ENCODE peak calls at places on chromosomes 3 and 15, in seven cellular contexts. One of them, this sample, is unnamed.

GRCh38 chr15:59396211-59396610 is 23.5 kb upstream of the MYO1E start:
- DNase-seq in CD8-positive, alpha-beta T cell: no peak
- DNase-seq in AG10803: no peak
- DNase-seq in GM23248: no peak
- DNase-seq in fibroblast of the aortic adventitia: no peak
- DNase-seq in BE2C: no peak
- DNase-seq in H7: no peak
- DNase-seq in this sample: no peak

GRCh38 chr3:195250473-195251251 is 20.3 kb downstream of the XXYLT1 start:
- DNase-seq in CD8-positive, alpha-beta T cell: no peak
- DNase-seq in AG10803: peak; percentile 40
- DNase-seq in GM23248: no peak
- DNase-seq in fibroblast of the aortic adventitia: peak; percentile 59
- DNase-seq in BE2C: peak; percentile 63
- DNase-seq in H7: peak; percentile 51
- DNase-seq in this sample: no peak

GRCh38 chr3:127585163-127585812 is 5.2 kb downstream of the TPRA1 start:
- DNase-seq in CD8-positive, alpha-beta T cell: no peak
- DNase-seq in AG10803: peak; percentile 31
- DNase-seq in GM23248: peak; percentile 62
- DNase-seq in fibroblast of the aortic adventitia: no peak
- DNase-seq in BE2C: no peak
- DNase-seq in H7: no peak
- DNase-seq in this sample: no peak

GRCh38 chr3:87332789-87333188 is 56.4 kb upstream of the POU1F1 start:
- DNase-seq in CD8-positive, alpha-beta T cell: no peak
- DNase-seq in AG10803: no peak
- DNase-seq in GM23248: no peak
- DNase-seq in fibroblast of the aortic adventitia: no peak
- DNase-seq in BE2C: no peak
- DNase-seq in H7: no peak
- DNase-seq in this sample: no peak

GRCh38 chr15:48466825-48467224 is 135.6 kb downstream of the DUT start:
- DNase-seq in CD8-positive, alpha-beta T cell: no peak
- DNase-seq in AG10803: no peak
- DNase-seq in GM23248: no peak
- DNase-seq in fibroblast of the aortic adventitia: no peak
- DNase-seq in BE2C: no peak
- DNase-seq in H7: no peak
- DNase-seq in this sample: no peak

GRCh38 chr3:172770382-172770781 is 19.9 kb downstream of the ECT2 start:
- DNase-seq in CD8-positive, alpha-beta T cell: no peak
- DNase-seq in AG10803: no peak
- DNase-seq in GM23248: no peak
- DNase-seq in fibroblast of the aortic adventitia: no peak
- DNase-seq in BE2C: no peak
- DNase-seq in H7: no peak
- DNase-seq in this sample: no peak

GRCh38 chr15:73375755-73376305 is 7.1 kb upstream of the HCN4 start:
- DNase-seq in CD8-positive, alpha-beta T cell: no peak
- DNase-seq in AG10803: no peak
- DNase-seq in GM23248: no peak
- DNase-seq in fibroblast of the aortic adventitia: no peak
- DNase-seq in BE2C: peak; percentile 56
- DNase-seq in H7: peak; percentile 46
- DNase-seq in this sample: no peak

GRCh38 chr15:82044373-82045178 is 1.2 kb downstream of the MEX3B start:
- DNase-seq in CD8-positive, alpha-beta T cell: peak; percentile 51
- DNase-seq in AG10803: peak; percentile 64
- DNase-seq in GM23248: peak; percentile 79
- DNase-seq in fibroblast of the aortic adventitia: peak; percentile 63
- DNase-seq in BE2C: peak; percentile 76
- DNase-seq in H7: peak; percentile 91
- DNase-seq in this sample: peak; percentile 86

GRCh38 chr3:69460034-69460433 is 74.1 kb upstream of the FRMD4B start:
- DNase-seq in CD8-positive, alpha-beta T cell: no peak
- DNase-seq in AG10803: no peak
- DNase-seq in GM23248: no peak
- DNase-seq in fibroblast of the aortic adventitia: no peak
- DNase-seq in BE2C: no peak
- DNase-seq in H7: no peak
- DNase-seq in this sample: no peak

GRCh38 chr3:17041009-17041408 is 156.3 kb downstream of the PLCL2 start:
- DNase-seq in CD8-positive, alpha-beta T cell: no peak
- DNase-seq in AG10803: peak; percentile 2
- DNase-seq in GM23248: peak; percentile 4
- DNase-seq in fibroblast of the aortic adventitia: no peak
- DNase-seq in BE2C: no peak
- DNase-seq in H7: no peak
- DNase-seq in this sample: no peak

GRCh38 chr3:99249627-99250026 is 348.1 kb upstream of the DCBLD2 start:
- DNase-seq in CD8-positive, alpha-beta T cell: no peak
- DNase-seq in AG10803: no peak
- DNase-seq in GM23248: peak; percentile 13
- DNase-seq in fibroblast of the aortic adventitia: no peak
- DNase-seq in BE2C: no peak
- DNase-seq in H7: no peak
- DNase-seq in this sample: no peak

GRCh38 chr3:191762323-191762960 is 301.5 kb downstream of the PYDC2 start:
- DNase-seq in CD8-positive, alpha-beta T cell: no peak
- DNase-seq in AG10803: peak; percentile 58
- DNase-seq in GM23248: peak; percentile 61
- DNase-seq in fibroblast of the aortic adventitia: peak; percentile 78
- DNase-seq in BE2C: no peak
- DNase-seq in H7: no peak
- DNase-seq in this sample: peak; percentile 60

GRCh38 chr3:165259518-165260193 is 63.5 kb upstream of the SLITRK3 start:
- DNase-seq in CD8-positive, alpha-beta T cell: no peak
- DNase-seq in AG10803: no peak
- DNase-seq in GM23248: peak; percentile 0
- DNase-seq in fibroblast of the aortic adventitia: peak; percentile 37
- DNase-seq in BE2C: no peak
- DNase-seq in H7: no peak
- DNase-seq in this sample: no peak

GRCh38 chr3:187368251-187368733 is at the start of gene RTP4:
- DNase-seq in CD8-positive, alpha-beta T cell: peak; percentile 23
- DNase-seq in AG10803: peak; percentile 60
- DNase-seq in GM23248: peak; percentile 72
- DNase-seq in fibroblast of the aortic adventitia: peak; percentile 75
- DNase-seq in BE2C: no peak
- DNase-seq in H7: no peak
- DNase-seq in this sample: no peak

GRCh38 chr15:62745621-62746180 is 296.8 kb upstream of the TPM1 start:
- DNase-seq in CD8-positive, alpha-beta T cell: no peak
- DNase-seq in AG10803: no peak
- DNase-seq in GM23248: no peak
- DNase-seq in fibroblast of the aortic adventitia: no peak
- DNase-seq in BE2C: no peak
- DNase-seq in H7: no peak
- DNase-seq in this sample: no peak

GRCh38 chr3:189041482-189042090 is 130.2 kb upstream of the TPRG1 start:
- DNase-seq in CD8-positive, alpha-beta T cell: peak; percentile 78
- DNase-seq in AG10803: peak; percentile 24
- DNase-seq in GM23248: peak; percentile 23
- DNase-seq in fibroblast of the aortic adventitia: peak; percentile 13
- DNase-seq in BE2C: peak; percentile 54
- DNase-seq in H7: peak; percentile 45
- DNase-seq in this sample: peak; percentile 91

GRCh38 chr3:41575754-41576153 is 376.4 kb downstream of the CTNNB1 start:
- DNase-seq in CD8-positive, alpha-beta T cell: no peak
- DNase-seq in AG10803: no peak
- DNase-seq in GM23248: no peak
- DNase-seq in fibroblast of the aortic adventitia: no peak
- DNase-seq in BE2C: peak; percentile 60
- DNase-seq in H7: no peak
- DNase-seq in this sample: no peak

GRCh38 chr3:72095521-72095920 is 310.6 kb upstream of the PROK2 start:
- DNase-seq in CD8-positive, alpha-beta T cell: no peak
- DNase-seq in AG10803: no peak
- DNase-seq in GM23248: peak; percentile 20
- DNase-seq in fibroblast of the aortic adventitia: peak; percentile 8
- DNase-seq in BE2C: peak; percentile 71
- DNase-seq in H7: no peak
- DNase-seq in this sample: no peak

GRCh38 chr3:18611991-18612390 is 186.9 kb upstream of the SATB1 start:
- DNase-seq in CD8-positive, alpha-beta T cell: no peak
- DNase-seq in AG10803: no peak
- DNase-seq in GM23248: no peak
- DNase-seq in fibroblast of the aortic adventitia: no peak
- DNase-seq in BE2C: no peak
- DNase-seq in H7: no peak
- DNase-seq in this sample: no peak

GRCh38 chr3:66499881-66500574 is 794 bp downstream of the LRIG1 start:
- DNase-seq in CD8-positive, alpha-beta T cell: peak; percentile 36
- DNase-seq in AG10803: peak; percentile 20
- DNase-seq in GM23248: peak; percentile 68
- DNase-seq in fibroblast of the aortic adventitia: no peak
- DNase-seq in BE2C: peak; percentile 29
- DNase-seq in H7: peak; percentile 64
- DNase-seq in this sample: no peak

GRCh38 chr3:136048068-136048467 is 82.5 kb downstream of the PPP2R3A start:
- DNase-seq in CD8-positive, alpha-beta T cell: no peak
- DNase-seq in AG10803: no peak
- DNase-seq in GM23248: no peak
- DNase-seq in fibroblast of the aortic adventitia: no peak
- DNase-seq in BE2C: no peak
- DNase-seq in H7: no peak
- DNase-seq in this sample: no peak

GRCh38 chr3:80688814-80689213 is 921.0 kb upstream of the ROBO1 start:
- DNase-seq in CD8-positive, alpha-beta T cell: no peak
- DNase-seq in AG10803: no peak
- DNase-seq in GM23248: peak; percentile 44
- DNase-seq in fibroblast of the aortic adventitia: peak; percentile 25
- DNase-seq in BE2C: peak; percentile 44
- DNase-seq in H7: no peak
- DNase-seq in this sample: peak; percentile 19

GRCh38 chr15:48560321-48561051 is 85.0 kb downstream of the FBN1 start:
- DNase-seq in CD8-positive, alpha-beta T cell: no peak
- DNase-seq in AG10803: peak; percentile 63
- DNase-seq in GM23248: peak; percentile 51
- DNase-seq in fibroblast of the aortic adventitia: peak; percentile 71
- DNase-seq in BE2C: no peak
- DNase-seq in H7: no peak
- DNase-seq in this sample: no peak

GRCh38 chr3:120274739-120275167 is 10.3 kb downstream of the GPR156 start:
- DNase-seq in CD8-positive, alpha-beta T cell: no peak
- DNase-seq in AG10803: no peak
- DNase-seq in GM23248: no peak
- DNase-seq in fibroblast of the aortic adventitia: peak; percentile 63
- DNase-seq in BE2C: no peak
- DNase-seq in H7: no peak
- DNase-seq in this sample: no peak

GRCh38 chr3:193869221-193870201 is 266.4 kb upstream of the HES1 start:
- DNase-seq in CD8-positive, alpha-beta T cell: no peak
- DNase-seq in AG10803: peak; percentile 67
- DNase-seq in GM23248: no peak
- DNase-seq in fibroblast of the aortic adventitia: peak; percentile 52
- DNase-seq in BE2C: no peak
- DNase-seq in H7: peak; percentile 82
- DNase-seq in this sample: peak; percentile 77

GRCh38 chr3:32421991-32422859 is 30.6 kb downstream of the CMTM7 start:
- DNase-seq in CD8-positive, alpha-beta T cell: no peak
- DNase-seq in AG10803: peak; percentile 90
- DNase-seq in GM23248: peak; percentile 83
- DNase-seq in fibroblast of the aortic adventitia: peak; percentile 93
- DNase-seq in BE2C: peak; percentile 26
- DNase-seq in H7: no peak
- DNase-seq in this sample: no peak

GRCh38 chr3:170765419-170766078 is 104.4 kb downstream of the RPL22L1 start:
- DNase-seq in CD8-positive, alpha-beta T cell: no peak
- DNase-seq in AG10803: peak; percentile 83
- DNase-seq in GM23248: peak; percentile 52
- DNase-seq in fibroblast of the aortic adventitia: no peak
- DNase-seq in BE2C: no peak
- DNase-seq in H7: no peak
- DNase-seq in this sample: no peak

GRCh38 chr3:124586126-124587052 is 143.9 kb upstream of the UMPS start:
- DNase-seq in CD8-positive, alpha-beta T cell: no peak
- DNase-seq in AG10803: no peak
- DNase-seq in GM23248: no peak
- DNase-seq in fibroblast of the aortic adventitia: no peak
- DNase-seq in BE2C: no peak
- DNase-seq in H7: peak; percentile 61
- DNase-seq in this sample: peak; percentile 68
- H3K4me3 ChIP-seq in CD8-positive, alpha-beta T cell: no peak overlapping the region
- H3K4me3 ChIP-seq in AG10803: no peak overlapping the region
- H3K4me3 ChIP-seq in GM23248: no peak overlapping the region
- H3K4me3 ChIP-seq in fibroblast of the aortic adventitia: no peak overlapping the region
- H3K4me3 ChIP-seq in BE2C: no peak overlapping the region
- H3K4me3 ChIP-seq in H7: peak overlapping the region; percentile 21
- H3K4me3 ChIP-seq in this sample: peak overlapping the region; percentile 88

GRCh38 chr15:40307421-40308165 is at the start of gene PLCB2:
- DNase-seq in CD8-positive, alpha-beta T cell: peak; percentile 74
- DNase-seq in AG10803: no peak
- DNase-seq in GM23248: no peak
- DNase-seq in fibroblast of the aortic adventitia: no peak
- DNase-seq in BE2C: peak; percentile 45
- DNase-seq in H7: peak; percentile 82
- DNase-seq in this sample: peak; percentile 68
- H3K4me3 ChIP-seq in CD8-positive, alpha-beta T cell: peak within 1 kb of the TSS; percentile 92
- H3K4me3 ChIP-seq in AG10803: no peak within 1 kb of the TSS
- H3K4me3 ChIP-seq in GM23248: no peak within 1 kb of the TSS
- H3K4me3 ChIP-seq in fibroblast of the aortic adventitia: no peak within 1 kb of the TSS
- H3K4me3 ChIP-seq in BE2C: no peak within 1 kb of the TSS
- H3K4me3 ChIP-seq in H7: peak within 1 kb of the TSS; percentile 25
- H3K4me3 ChIP-seq in this sample: peak within 1 kb of the TSS; percentile 40

GRCh38 chr15:100863406-100864198 is 16.0 kb upstream of the ALDH1A3 start:
- DNase-seq in CD8-positive, alpha-beta T cell: no peak
- DNase-seq in AG10803: peak; percentile 69
- DNase-seq in GM23248: peak; percentile 32
- DNase-seq in fibroblast of the aortic adventitia: peak; percentile 67
- DNase-seq in BE2C: no peak
- DNase-seq in H7: no peak
- DNase-seq in this sample: no peak
- H3K4me3 ChIP-seq in CD8-positive, alpha-beta T cell: no peak overlapping the region
- H3K4me3 ChIP-seq in AG10803: no peak overlapping the region
- H3K4me3 ChIP-seq in GM23248: no peak overlapping the region
- H3K4me3 ChIP-seq in fibroblast of the aortic adventitia: no peak overlapping the region
- H3K4me3 ChIP-seq in BE2C: no peak overlapping the region
- H3K4me3 ChIP-seq in H7: no peak overlapping the region
- H3K4me3 ChIP-seq in this sample: no peak overlapping the region

DNA sequence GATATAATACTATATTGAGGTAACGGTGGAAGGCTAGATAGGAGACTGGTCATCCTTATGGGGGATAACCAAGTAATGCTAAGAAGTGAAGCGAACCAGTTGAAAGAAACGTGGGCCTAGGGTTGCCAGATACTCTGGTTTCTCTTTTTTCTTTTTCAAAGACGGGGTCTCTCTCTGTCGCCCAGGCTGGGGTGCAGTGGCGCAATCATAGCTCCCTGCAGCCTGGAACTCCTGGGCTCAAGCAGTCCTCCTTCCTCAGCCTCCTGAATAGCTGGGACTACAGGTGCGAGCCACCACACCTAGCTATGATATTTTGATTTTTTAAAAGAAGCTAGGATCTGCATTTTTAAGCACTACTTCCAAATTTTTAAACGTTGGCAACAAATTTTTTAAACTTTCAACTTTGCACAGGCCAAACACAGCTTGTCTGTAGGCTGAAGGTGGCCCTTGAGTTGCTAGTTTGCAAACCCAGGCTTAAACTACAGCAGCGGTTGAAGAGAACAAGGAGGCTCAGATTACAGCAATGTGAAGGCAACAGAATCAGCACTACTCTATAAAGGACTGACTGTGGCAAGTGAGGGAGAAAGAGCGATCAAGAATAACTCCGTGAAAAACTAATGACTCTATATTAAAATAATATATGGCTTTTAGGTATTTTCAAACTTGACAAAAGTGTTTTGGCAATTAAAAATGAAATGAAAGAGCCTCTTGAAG is 1.2 kb upstream of the RUBCN start:
- DNase-seq in CD8-positive, alpha-beta T cell: no peak
- DNase-seq in AG10803: no peak
- DNase-seq in GM23248: no peak
- DNase-seq in fibroblast of the aortic adventitia: no peak
- DNase-seq in BE2C: no peak
- DNase-seq in H7: no peak
- DNase-seq in this sample: no peak
- H3K4me3 ChIP-seq in CD8-positive, alpha-beta T cell: no peak overlapping the region
- H3K4me3 ChIP-seq in AG10803: no peak overlapping the region
- H3K4me3 ChIP-seq in GM23248: peak overlapping the region; percentile 81
- H3K4me3 ChIP-seq in fibroblast of the aortic adventitia: peak overlapping the region; percentile 81
- H3K4me3 ChIP-seq in BE2C: peak overlapping the region; percentile 74
- H3K4me3 ChIP-seq in H7: peak overlapping the region; percentile 80
- H3K4me3 ChIP-seq in this sample: peak overlapping the region; percentile 75